ENCODE peak calls at places on chromosome 3, in ten cellular contexts. One of them, this sample, is unnamed.

GRCh38 chr3:15032650-15033049 is 32.5 kb downstream of the MRPS25 start:
- DNase-seq in ovary: no peak
- DNase-seq in MM.1S: no peak
- DNase-seq in OCI-LY7: no peak
- DNase-seq in brain microvascular endothelial cell: no peak
- DNase-seq in mucosa of descending colon: no peak
- DNase-seq in fibroblast of the aortic adventitia: no peak
- DNase-seq in stomach: no peak
- DNase-seq in AG10803: no peak
- DNase-seq in GM23338: no peak
- DNase-seq in this sample: no peak

GRCh38 chr3:11672396-11672795 is 28.7 kb upstream of the VGLL4 start:
- DNase-seq in ovary: no peak
- DNase-seq in MM.1S: no peak
- DNase-seq in OCI-LY7: no peak
- DNase-seq in brain microvascular endothelial cell: no peak
- DNase-seq in mucosa of descending colon: no peak
- DNase-seq in fibroblast of the aortic adventitia: no peak
- DNase-seq in stomach: no peak
- DNase-seq in AG10803: no peak
- DNase-seq in GM23338: no peak
- DNase-seq in this sample: no peak

GRCh38 chr3:104646196-104646595 is 720.5 kb upstream of the ALCAM start:
- DNase-seq in ovary: no peak
- DNase-seq in MM.1S: no peak
- DNase-seq in OCI-LY7: no peak
- DNase-seq in brain microvascular endothelial cell: no peak
- DNase-seq in mucosa of descending colon: no peak
- DNase-seq in fibroblast of the aortic adventitia: peak
- DNase-seq in stomach: no peak
- DNase-seq in AG10803: no peak
- DNase-seq in GM23338: no peak
- DNase-seq in this sample: no peak

GRCh38 chr3:41002104-41002503 is 197.2 kb upstream of the CTNNB1 start:
- DNase-seq in ovary: no peak
- DNase-seq in MM.1S: peak
- DNase-seq in OCI-LY7: peak
- DNase-seq in brain microvascular endothelial cell: no peak
- DNase-seq in mucosa of descending colon: no peak
- DNase-seq in fibroblast of the aortic adventitia: no peak
- DNase-seq in stomach: no peak
- DNase-seq in AG10803: no peak
- DNase-seq in GM23338: no peak
- DNase-seq in this sample: no peak

GRCh38 chr3:113088616-113089015 is 97.8 kb downstream of the GTPBP8 start:
- DNase-seq in ovary: no peak
- DNase-seq in MM.1S: no peak
- DNase-seq in OCI-LY7: no peak
- DNase-seq in brain microvascular endothelial cell: no peak
- DNase-seq in mucosa of descending colon: no peak
- DNase-seq in fibroblast of the aortic adventitia: no peak
- DNase-seq in stomach: no peak
- DNase-seq in AG10803: no peak
- DNase-seq in GM23338: no peak
- DNase-seq in this sample: no peak

GRCh38 chr3:159783780-159784747 is 204.6 kb upstream of the IL12A start:
- DNase-seq in ovary: no peak
- DNase-seq in MM.1S: peak
- DNase-seq in OCI-LY7: no peak
- DNase-seq in brain microvascular endothelial cell: no peak
- DNase-seq in mucosa of descending colon: no peak
- DNase-seq in fibroblast of the aortic adventitia: no peak
- DNase-seq in stomach: no peak
- DNase-seq in AG10803: no peak
- DNase-seq in GM23338: no peak
- DNase-seq in this sample: no peak

GRCh38 chr3:71504250-71505036 is 79.1 kb downstream of the FOXP1 start:
- DNase-seq in ovary: no peak
- DNase-seq in MM.1S: no peak
- DNase-seq in OCI-LY7: no peak
- DNase-seq in brain microvascular endothelial cell: peak
- DNase-seq in mucosa of descending colon: no peak
- DNase-seq in fibroblast of the aortic adventitia: peak
- DNase-seq in stomach: no peak
- DNase-seq in AG10803: peak
- DNase-seq in GM23338: no peak
- DNase-seq in this sample: peak

GRCh38 chr3:112293368-112294321 is at the start of gene SLC9C1:
- DNase-seq in ovary: no peak
- DNase-seq in MM.1S: peak
- DNase-seq in OCI-LY7: peak
- DNase-seq in brain microvascular endothelial cell: peak
- DNase-seq in mucosa of descending colon: peak
- DNase-seq in fibroblast of the aortic adventitia: peak
- DNase-seq in stomach: no peak
- DNase-seq in AG10803: peak
- DNase-seq in GM23338: peak
- DNase-seq in this sample: peak

GRCh38 chr3:23859012-23859743 is 53.4 kb downstream of the UBE2E1 start:
- DNase-seq in ovary: peak
- DNase-seq in MM.1S: no peak
- DNase-seq in OCI-LY7: no peak
- DNase-seq in brain microvascular endothelial cell: no peak
- DNase-seq in mucosa of descending colon: no peak
- DNase-seq in fibroblast of the aortic adventitia: peak
- DNase-seq in stomach: no peak
- DNase-seq in AG10803: peak
- DNase-seq in GM23338: no peak
- DNase-seq in this sample: peak

GRCh38 chr3:36678216-36679013 is 85.9 kb downstream of the DCLK3 start:
- DNase-seq in ovary: no peak
- DNase-seq in MM.1S: no peak
- DNase-seq in OCI-LY7: no peak
- DNase-seq in brain microvascular endothelial cell: peak
- DNase-seq in mucosa of descending colon: no peak
- DNase-seq in fibroblast of the aortic adventitia: peak
- DNase-seq in stomach: no peak
- DNase-seq in AG10803: peak
- DNase-seq in GM23338: no peak
- DNase-seq in this sample: peak

GRCh38 chr3:37906734-37907282 is 45.1 kb downstream of the CTDSPL start:
- DNase-seq in ovary: no peak
- DNase-seq in MM.1S: no peak
- DNase-seq in OCI-LY7: no peak
- DNase-seq in brain microvascular endothelial cell: no peak
- DNase-seq in mucosa of descending colon: no peak
- DNase-seq in fibroblast of the aortic adventitia: no peak
- DNase-seq in stomach: no peak
- DNase-seq in AG10803: no peak
- DNase-seq in GM23338: no peak
- DNase-seq in this sample: no peak

GRCh38 chr3:4738737-4739274 is 240.4 kb upstream of the BHLHE40 start:
- DNase-seq in ovary: no peak
- DNase-seq in MM.1S: no peak
- DNase-seq in OCI-LY7: no peak
- DNase-seq in brain microvascular endothelial cell: peak
- DNase-seq in mucosa of descending colon: no peak
- DNase-seq in fibroblast of the aortic adventitia: no peak
- DNase-seq in stomach: no peak
- DNase-seq in AG10803: peak
- DNase-seq in GM23338: no peak
- DNase-seq in this sample: peak

GRCh38 chr3:160719710-160720109 is 36.3 kb upstream of the PPM1L start:
- DNase-seq in ovary: no peak
- DNase-seq in MM.1S: no peak
- DNase-seq in OCI-LY7: no peak
- DNase-seq in brain microvascular endothelial cell: no peak
- DNase-seq in mucosa of descending colon: no peak
- DNase-seq in fibroblast of the aortic adventitia: no peak
- DNase-seq in stomach: no peak
- DNase-seq in AG10803: no peak
- DNase-seq in GM23338: no peak
- DNase-seq in this sample: no peak

GRCh38 chr3:151976211-151977050 is 103.0 kb downstream of the SUCNR1 start:
- DNase-seq in ovary: no peak
- DNase-seq in MM.1S: no peak
- DNase-seq in OCI-LY7: no peak
- DNase-seq in brain microvascular endothelial cell: peak
- DNase-seq in mucosa of descending colon: no peak
- DNase-seq in fibroblast of the aortic adventitia: peak
- DNase-seq in stomach: no peak
- DNase-seq in AG10803: peak
- DNase-seq in GM23338: no peak
- DNase-seq in this sample: peak

GRCh38 chr3:194397757-194398312 is 1.2 kb downstream of the GP5 start:
- DNase-seq in ovary: no peak
- DNase-seq in MM.1S: no peak
- DNase-seq in OCI-LY7: no peak
- DNase-seq in brain microvascular endothelial cell: no peak
- DNase-seq in mucosa of descending colon: no peak
- DNase-seq in fibroblast of the aortic adventitia: no peak
- DNase-seq in stomach: no peak
- DNase-seq in AG10803: no peak
- DNase-seq in GM23338: peak
- DNase-seq in this sample: no peak
- H3K4me3 ChIP-seq in ovary: no peak
- H3K4me3 ChIP-seq in MM.1S: peak
- H3K4me3 ChIP-seq in OCI-LY7: no peak
- H3K4me3 ChIP-seq in brain microvascular endothelial cell: peak
- H3K4me3 ChIP-seq in mucosa of descending colon: no peak
- H3K4me3 ChIP-seq in fibroblast of the aortic adventitia: no peak
- H3K4me3 ChIP-seq in stomach: peak
- H3K4me3 ChIP-seq in AG10803: no peak
- H3K4me3 ChIP-seq in GM23338: peak
- H3K4me3 ChIP-seq in this sample: peak

GRCh38 chr3:52041118-52041847 is 15.1 kb downstream of the DUSP7 start:
- DNase-seq in ovary: no peak
- DNase-seq in MM.1S: no peak
- DNase-seq in OCI-LY7: no peak
- DNase-seq in brain microvascular endothelial cell: no peak
- DNase-seq in mucosa of descending colon: no peak
- DNase-seq in fibroblast of the aortic adventitia: no peak
- DNase-seq in stomach: no peak
- DNase-seq in AG10803: no peak
- DNase-seq in GM23338: peak
- DNase-seq in this sample: no peak
- TF ChIP-seq CTCF in ovary: no peak
- TF ChIP-seq CTCF in MM.1S: no peak
- TF ChIP-seq CTCF in OCI-LY7: peak
- TF ChIP-seq CTCF in brain microvascular endothelial cell: peak
- TF ChIP-seq CTCF in mucosa of descending colon: no peak
- TF ChIP-seq CTCF in fibroblast of the aortic adventitia: peak
- TF ChIP-seq CTCF in stomach: no peak
- TF ChIP-seq CTCF in AG10803: peak
- TF ChIP-seq CTCF in GM23338: peak
- TF ChIP-seq CTCF in this sample: peak

GRCh38 chr3:62371032-62371734 is 2.2 kb downstream of the FEZF2 start:
- DNase-seq in ovary: no peak
- DNase-seq in MM.1S: no peak
- DNase-seq in OCI-LY7: no peak
- DNase-seq in brain microvascular endothelial cell: no peak
- DNase-seq in mucosa of descending colon: no peak
- DNase-seq in fibroblast of the aortic adventitia: no peak
- DNase-seq in stomach: no peak
- DNase-seq in AG10803: no peak
- DNase-seq in GM23338: peak
- DNase-seq in this sample: no peak

GRCh38 chr3:62367735-62368704 is 5.3 kb downstream of the FEZF2 start:
- DNase-seq in ovary: no peak
- DNase-seq in MM.1S: no peak
- DNase-seq in OCI-LY7: no peak
- DNase-seq in brain microvascular endothelial cell: no peak
- DNase-seq in mucosa of descending colon: no peak
- DNase-seq in fibroblast of the aortic adventitia: no peak
- DNase-seq in stomach: no peak
- DNase-seq in AG10803: no peak
- DNase-seq in GM23338: peak
- DNase-seq in this sample: no peak

GRCh38 chr3:62369476-62369743 is 3.9 kb downstream of the FEZF2 start:
- DNase-seq in ovary: no peak
- DNase-seq in MM.1S: no peak
- DNase-seq in OCI-LY7: no peak
- DNase-seq in brain microvascular endothelial cell: no peak
- DNase-seq in mucosa of descending colon: no peak
- DNase-seq in fibroblast of the aortic adventitia: no peak
- DNase-seq in stomach: no peak
- DNase-seq in AG10803: no peak
- DNase-seq in GM23338: no peak
- DNase-seq in this sample: no peak

GRCh38 chr3:62370112-62371031 is 3.0 kb downstream of the FEZF2 start:
- DNase-seq in ovary: no peak
- DNase-seq in MM.1S: no peak
- DNase-seq in OCI-LY7: no peak
- DNase-seq in brain microvascular endothelial cell: no peak
- DNase-seq in mucosa of descending colon: no peak
- DNase-seq in fibroblast of the aortic adventitia: no peak
- DNase-seq in stomach: no peak
- DNase-seq in AG10803: no peak
- DNase-seq in GM23338: peak
- DNase-seq in this sample: no peak

DNA sequence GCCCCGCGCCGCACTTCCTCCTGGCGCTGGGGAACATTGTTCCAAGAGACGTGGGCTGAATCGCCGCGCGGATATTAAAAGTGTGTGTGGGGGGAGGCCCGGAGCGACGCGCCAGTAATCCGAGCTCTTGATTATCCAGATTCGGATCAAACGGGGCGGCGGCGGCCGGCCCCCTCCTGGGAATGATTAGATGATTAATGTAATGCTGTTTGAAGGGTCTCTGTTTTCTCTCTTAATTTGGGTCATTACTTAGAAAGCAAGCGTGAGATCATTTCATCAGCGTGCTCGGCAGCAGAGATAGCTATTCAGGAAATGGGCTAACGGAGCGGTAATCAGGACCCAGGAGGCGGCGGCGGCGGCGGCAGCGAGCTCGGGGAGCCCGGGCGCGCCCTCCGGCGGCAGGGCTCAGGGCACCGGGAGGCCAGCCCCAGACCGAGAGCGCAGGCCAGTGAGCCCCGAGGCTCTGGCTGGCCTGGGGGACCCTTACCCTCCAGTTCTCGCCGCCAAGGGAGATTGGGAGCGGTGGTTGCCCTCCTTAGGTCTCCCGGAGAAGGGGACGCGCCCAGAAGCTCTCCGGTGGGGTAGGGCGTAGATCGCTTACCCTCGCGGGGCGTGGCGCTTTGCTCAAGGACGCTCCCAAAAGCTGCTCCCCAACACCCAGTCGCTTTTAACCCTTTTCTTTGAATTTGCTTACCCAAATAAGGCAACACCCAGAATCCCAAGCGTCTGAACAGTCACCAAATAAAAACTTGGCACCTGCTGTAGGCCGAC is 4.5 kb downstream of the FEZF2 start:
- DNase-seq in ovary: no peak
- DNase-seq in MM.1S: no peak
- DNase-seq in OCI-LY7: no peak
- DNase-seq in brain microvascular endothelial cell: no peak
- DNase-seq in mucosa of descending colon: no peak
- DNase-seq in fibroblast of the aortic adventitia: no peak
- DNase-seq in stomach: no peak
- DNase-seq in AG10803: no peak
- DNase-seq in GM23338: peak
- DNase-seq in this sample: no peak
- H3K4me3 ChIP-seq in ovary: no peak
- H3K4me3 ChIP-seq in MM.1S: no peak
- H3K4me3 ChIP-seq in OCI-LY7: no peak
- H3K4me3 ChIP-seq in brain microvascular endothelial cell: no peak
- H3K4me3 ChIP-seq in mucosa of descending colon: no peak
- H3K4me3 ChIP-seq in fibroblast of the aortic adventitia: no peak
- H3K4me3 ChIP-seq in stomach: peak
- H3K4me3 ChIP-seq in AG10803: no peak
- H3K4me3 ChIP-seq in GM23338: peak
- H3K4me3 ChIP-seq in this sample: no peak

GRCh38 chr3:77506384-77506783 is 466.5 kb downstream of the ROBO2 start:
- DNase-seq in ovary: no peak
- DNase-seq in MM.1S: no peak
- DNase-seq in OCI-LY7: no peak
- DNase-seq in brain microvascular endothelial cell: no peak
- DNase-seq in mucosa of descending colon: no peak
- DNase-seq in fibroblast of the aortic adventitia: no peak
- DNase-seq in stomach: no peak
- DNase-seq in AG10803: no peak
- DNase-seq in GM23338: no peak
- DNase-seq in this sample: no peak
- TF ChIP-seq CTCF in ovary: no peak
- TF ChIP-seq CTCF in MM.1S: no peak
- TF ChIP-seq CTCF in OCI-LY7: no peak
- TF ChIP-seq CTCF in brain microvascular endothelial cell: no peak
- TF ChIP-seq CTCF in mucosa of descending colon: no peak
- TF ChIP-seq CTCF in fibroblast of the aortic adventitia: no peak
- TF ChIP-seq CTCF in stomach: no peak
- TF ChIP-seq CTCF in AG10803: no peak
- TF ChIP-seq CTCF in GM23338: peak
- TF ChIP-seq CTCF in this sample: no peak